ENCODE peak calls at places on chromosome 5, in five cellular contexts. D is trophoblast cell, L is H9, J is neuronal stem cell, K is H1. I is an unnamed sample.
A peak's percentile ranks its signal among the peaks of the same experiment; 100 is the strongest.

GRCh38 chr5:136006164-136006563 is 22.6 kb upstream of the TGFBI start:
- DNase-seq in D (no peak), L (no peak), J (no peak), K (no peak), I (peak; percentile 86)

GRCh38 chr5:34695275-34696032 is 39.3 kb downstream of the RAI14 start:
- DNase-seq in D (no peak), L (no peak), J (no peak), K (no peak), I (peak; percentile 71)

GRCh38 chr5:157611571-157612067 is 36.0 kb upstream of the ADAM19 start:
- DNase-seq in D (peak; percentile 65), L (no peak), J (no peak), K (no peak), I (no peak)

GRCh38 chr5:173888473-173889135 is 455 bp downstream of the CPEB4 start:
- DNase-seq in D (peak; percentile 26), L (no peak), J (no peak), K (no peak), I (peak; percentile 35)

GRCh38 chr5:38720691-38721361 is 125.0 kb upstream of the OSMR start:
- DNase-seq in D (no peak), L (no peak), J (no peak), K (no peak), I (no peak)

GRCh38 chr5:1783214-1783551 is 16.5 kb downstream of the MRPL36 start:
- DNase-seq in D (no peak), L (no peak), J (no peak), K (no peak), I (no peak)

GRCh38 chr5:153523831-153524230 is 33.4 kb downstream of the GRIA1 start:
- DNase-seq in D (peak; percentile 23), L (no peak), J (no peak), K (no peak), I (peak; percentile 64)

GRCh38 chr5:8456846-8457186 is 587.9 kb downstream of the MTRR start:
- DNase-seq in D (no peak), L (no peak), J (no peak), K (no peak), I (no peak)

GRCh38 chr5:80781356-80781755 is 126.6 kb upstream of the DHFR start:
- DNase-seq in D (no peak), L (no peak), J (no peak), K (no peak), I (peak; percentile 14)

GRCh38 chr5:56669534-56670483 is 145.5 kb upstream of the MAP3K1 start:
- DNase-seq in D (peak; percentile 45), L (peak; percentile 79), J (no peak), K (peak; percentile 51), I (peak; percentile 43)

GRCh38 chr5:1007681-1008450 is 736 bp upstream of the NKD2 start:
- DNase-seq in D (no peak), L (no peak), J (no peak), K (no peak), I (no peak)

GRCh38 chr5:115626444-115626823 is 598 bp upstream of the TMED7 start:
- DNase-seq in D (no peak), L (no peak), J (no peak), K (no peak), I (no peak)

GRCh38 chr5:14142202-14142855 is 813 bp upstream of the TRIO start:
- DNase-seq in D (peak; percentile 41), L (no peak), J (no peak), K (no peak), I (peak; percentile 63)

GRCh38 chr5:38497946-38498345 is 58.5 kb downstream of the LIFR start:
- DNase-seq in D (peak; percentile 26), L (no peak), J (no peak), K (no peak), I (peak; percentile 56)

DNA sequence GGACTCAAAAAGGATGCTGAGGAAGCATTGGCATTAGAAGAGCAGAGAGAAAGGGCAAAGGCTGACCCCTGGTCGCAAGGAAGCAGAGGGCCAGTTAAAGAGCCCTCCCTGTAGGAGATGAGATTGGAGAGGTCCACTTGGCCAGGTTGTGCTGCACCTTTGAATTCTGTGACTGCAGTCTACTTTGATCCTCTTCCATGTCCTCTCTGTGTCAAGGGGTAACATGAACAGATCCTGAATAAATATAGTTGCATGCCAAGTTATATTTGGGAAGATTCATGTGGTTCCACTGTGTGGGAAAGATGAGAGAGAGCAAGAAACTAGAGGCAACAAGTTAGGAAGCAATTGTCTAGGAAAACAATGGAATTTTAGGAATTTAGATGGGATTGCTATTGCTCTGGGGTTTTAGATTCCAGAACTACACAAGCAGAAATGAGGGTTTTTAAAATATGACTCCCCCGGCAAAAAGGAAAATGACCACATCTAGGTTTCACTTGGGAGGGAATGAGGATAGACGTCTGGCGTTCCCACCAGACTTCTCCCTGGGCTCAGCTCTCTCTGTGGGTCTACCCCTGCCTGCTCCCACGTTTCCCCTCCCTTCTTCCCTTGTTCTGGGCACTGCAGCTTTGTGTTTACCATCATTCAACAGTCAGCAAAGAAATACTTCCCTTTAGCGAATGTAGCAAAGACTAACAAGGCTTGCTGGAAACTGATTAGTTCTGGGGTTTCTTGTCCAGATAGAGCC is 63.6 kb downstream of the SNX18 start:
- DNase-seq in D (peak; percentile 29), L (no peak), J (no peak), K (no peak), I (peak; percentile 18)
- H4K91ac ChIP-seq in D (no peak overlapping the region), L (no peak overlapping the region), J (no peak overlapping the region), K (no peak overlapping the region), I (peak overlapping the region; percentile 6)

GRCh38 chr5:73215891-73216610 is 43.1 kb downstream of the TMEM174 start:
- DNase-seq in D (peak; percentile 88), L (peak; percentile 85), J (peak; percentile 79), K (no peak), I (peak; percentile 79)

GRCh38 chr5:73213566-73213998 is 40.6 kb downstream of the TMEM174 start:
- DNase-seq in D (no peak), L (no peak), J (no peak), K (no peak), I (no peak)

GRCh38 chr5:73214921-73215490 is 42.0 kb downstream of the TMEM174 start:
- DNase-seq in D (no peak), L (no peak), J (no peak), K (no peak), I (no peak)

GRCh38 chr5:73218552-73219171 is 45.7 kb downstream of the TMEM174 start:
- DNase-seq in D (peak; percentile 37), L (no peak), J (no peak), K (no peak), I (peak; percentile 52)

DNA sequence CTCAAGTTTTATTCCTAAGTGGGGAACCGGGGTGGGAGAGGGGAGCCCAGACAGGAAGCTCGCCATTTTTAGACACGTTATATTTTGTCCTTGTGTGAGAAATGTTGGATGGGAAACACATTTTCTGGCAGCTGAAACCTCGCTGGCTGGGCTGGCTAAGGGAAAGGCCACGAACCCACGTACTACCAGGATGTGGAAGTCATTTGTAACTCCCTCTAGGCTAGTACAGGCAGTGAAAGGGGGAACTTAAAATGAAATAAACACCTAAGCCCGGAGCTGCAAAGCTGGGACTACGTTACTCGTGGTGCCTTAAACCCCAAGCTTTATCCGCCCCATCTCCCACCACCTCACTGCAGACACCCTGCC is 42.5 kb downstream of the TMEM174 start:
- DNase-seq in D (no peak), L (no peak), J (no peak), K (no peak), I (no peak)
- H3K9ac ChIP-seq in D (no peak overlapping the region), L (peak overlapping the region; percentile 39), J (no peak overlapping the region), K (no peak overlapping the region), I (peak overlapping the region; percentile 58)

DNA sequence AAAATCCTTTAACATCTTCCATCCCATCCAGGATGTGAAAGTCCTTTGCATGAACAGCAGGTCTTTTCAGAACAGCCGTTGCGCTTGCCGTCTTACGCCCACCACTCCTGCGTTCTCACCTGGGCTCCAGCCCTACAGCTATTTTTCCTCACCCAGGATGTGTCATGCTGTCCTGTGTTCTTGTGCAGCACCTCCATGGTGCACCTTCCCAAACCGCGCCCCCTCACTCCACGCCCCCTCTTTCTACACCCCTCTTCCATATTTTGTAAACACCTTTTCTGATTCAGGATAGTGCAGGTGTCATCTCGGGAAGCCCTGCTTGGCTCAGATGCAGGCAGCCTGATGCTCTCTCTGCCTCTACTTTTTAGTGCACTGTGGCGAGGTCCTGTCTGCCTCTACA is 18.4 kb downstream of the CAMK4 start:
- DNase-seq in D (no peak), L (no peak), J (no peak), K (no peak), I (no peak)
- H2BK12ac ChIP-seq in D (no peak overlapping the region), L (no peak overlapping the region), J (no peak overlapping the region), K (no peak overlapping the region), I (no peak overlapping the region)

GRCh38 chr5:133241179-133241728 is 189.4 kb downstream of the HSPA4 start:
- DNase-seq in D (peak; percentile 8), L (no peak), J (no peak), K (no peak), I (no peak)
- H4K91ac ChIP-seq in D (no peak overlapping the region), L (no peak overlapping the region), J (no peak overlapping the region), K (no peak overlapping the region), I (peak overlapping the region; percentile 90)

DNA sequence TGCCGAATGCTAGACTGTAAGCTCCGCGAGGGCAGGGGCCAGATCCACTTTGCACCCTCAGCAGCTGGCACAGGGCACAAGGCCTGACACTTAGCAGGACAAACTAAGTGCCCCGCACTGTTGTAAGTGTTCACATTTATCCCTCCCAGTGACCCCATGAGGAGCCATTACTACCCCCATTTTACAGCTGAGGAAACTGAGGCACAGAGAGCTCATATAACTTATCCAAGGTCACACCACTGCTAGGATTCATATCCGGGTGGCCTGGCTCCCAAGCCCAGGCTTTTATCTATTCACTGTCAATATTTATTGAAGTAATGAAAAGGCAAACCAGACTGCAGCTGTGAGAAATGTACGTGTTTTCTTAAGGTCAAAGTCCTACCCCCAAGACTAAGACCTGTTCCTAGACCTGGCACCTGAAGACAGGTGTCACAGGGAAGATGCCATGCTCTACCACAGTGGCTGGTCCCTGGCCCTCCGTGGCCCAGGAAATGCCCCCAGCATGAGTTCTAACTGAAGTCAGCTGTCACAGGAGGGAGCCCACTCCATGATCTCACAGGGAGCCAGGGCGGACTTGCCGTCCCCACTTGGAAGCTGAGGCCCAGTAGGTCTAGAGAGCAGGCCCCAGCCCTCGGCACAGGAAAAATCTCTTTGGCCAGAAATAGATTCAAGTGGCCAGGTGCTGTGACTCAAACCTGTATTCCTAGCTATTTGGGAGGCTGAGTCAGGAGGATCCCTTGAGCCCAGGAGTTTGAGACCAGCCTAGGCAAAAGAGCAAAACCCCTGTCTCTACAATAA is 74.7 kb upstream of the IL17B start:
- DNase-seq in D (peak; percentile 75), L (no peak), J (no peak), K (no peak), I (no peak)
- H3K9ac ChIP-seq in D (no peak overlapping the region), L (no peak overlapping the region), J (no peak overlapping the region), K (no peak overlapping the region), I (peak overlapping the region; percentile 68)

GRCh38 chr5:156409834-156410233 is 82.9 kb downstream of the SGCD start:
- DNase-seq in D (no peak), L (no peak), J (no peak), K (no peak), I (no peak)
- H2BK12ac ChIP-seq in D (no peak overlapping the region), L (no peak overlapping the region), J (no peak overlapping the region), K (no peak overlapping the region), I (no peak overlapping the region)

I was measured in mesenchymal stem cell.